ENCODE peak calls at places on chromosomes 11 and 22, in nine cellular contexts. D is GM19239; T is stimulated activated CD4-positive, alpha-beta T cell treated with anti-CD3 and anti-CD28 coated beads, Interleukin-12 subunit alpha, Interleukin-12 subunit beta, amount 100 ng/mL, for 48 hours; Y is stimulated activated CD8-positive, alpha-beta memory T cell treated with anti-CD3 and anti-CD28 coated beads, Interleukin-7, amount 100 ng/mL, for 1 hour; V is stimulated activated naive CD8-positive, alpha-beta T cell treated with anti-CD3 and anti-CD28 coated beads, Interleukin-15, amount 100 ng/mL, for 72 hours; M is activated T-cell treated with anti-CD3 and anti-CD28 coated beads for 24 hours; G is tibial nerve; K is skeletal muscle cell; F is activated CD8-positive, alpha-beta memory T cell treated with anti-CD3 and anti-CD28 coated beads, Interleukin-2, amount 50 U/mL, for 4 hours. A is an unnamed sample.

GRCh38 chr11:73478737-73479347 is 102.6 kb downstream of the RELT start:
- DNase-seq in D (no peak), T (no peak), Y (no peak), V (no peak), M (no peak), G (no peak), K (no peak), F (no peak), A (no peak)

GRCh38 chr11:59680287-59681154 is 11.7 kb upstream of the PATL1 start:
- DNase-seq in D (no peak), T (peak; percentile 38), Y (peak; percentile 28), V (peak; percentile 48), M (peak; percentile 40), G (peak; percentile 47), K (peak; percentile 47), F (peak; percentile 50), A (peak; percentile 37)

GRCh38 chr11:105144887-105145286 is 5.3 kb upstream of the CARD18 start:
- DNase-seq in D (no peak), T (no peak), Y (no peak), V (no peak), M (no peak), G (no peak), K (peak; percentile 40), F (no peak), A (peak; percentile 24)

GRCh38 chr22:43994416-43994815 is 29.7 kb upstream of the PARVB start:
- DNase-seq in D (no peak), T (no peak), Y (no peak), V (no peak), M (no peak), G (no peak), K (no peak), F (no peak), A (no peak)

GRCh38 chr11:69501121-69501489 is 19.6 kb downstream of the LINC01488 start:
- DNase-seq in D (no peak), T (no peak), Y (no peak), V (no peak), M (no peak), G (no peak), K (no peak), F (no peak), A (no peak)

GRCh38 chr22:50605349-50606074 is 4.9 kb downstream of the MAPK8IP2 start:
- DNase-seq in D (no peak), T (no peak), Y (no peak), V (no peak), M (no peak), G (no peak), K (no peak), F (no peak), A (no peak)

GRCh38 chr11:65227879-65228278 is 33.9 kb upstream of the POLA2 start:
- DNase-seq in D (no peak), T (no peak), Y (no peak), V (no peak), M (no peak), G (no peak), K (no peak), F (no peak), A (no peak)

GRCh38 chr11:12801976-12802375 is 127.8 kb downstream of the TEAD1 start:
- DNase-seq in D (no peak), T (no peak), Y (no peak), V (no peak), M (no peak), G (no peak), K (no peak), F (no peak), A (no peak)

GRCh38 chr11:44506375-44507016 is 59.0 kb upstream of the CD82 start:
- DNase-seq in D (no peak), T (no peak), Y (no peak), V (no peak), M (no peak), G (no peak), K (no peak), F (no peak), A (no peak)

GRCh38 chr11:72439455-72439854 is 5.1 kb upstream of the CLPB start:
- DNase-seq in D (no peak), T (no peak), Y (no peak), V (no peak), M (no peak), G (peak; percentile 31), K (peak; percentile 32), F (no peak), A (no peak)

GRCh38 chr11:67275606-67276409 is 9.5 kb downstream of the GRK2 start:
- DNase-seq in D (no peak), T (no peak), Y (no peak), V (no peak), M (no peak), G (no peak), K (no peak), F (peak; percentile 29), A (no peak)

GRCh38 chr11:2807801-2808241 is 77.8 kb downstream of the CDKN1C start:
- DNase-seq in D (no peak), T (no peak), Y (no peak), V (no peak), M (no peak), G (no peak), K (no peak), F (peak; percentile 10), A (no peak)

GRCh38 chr22:38655532-38656255 is 498 bp downstream of the FAM227A start:
- DNase-seq in D (no peak), T (no peak), Y (no peak), V (no peak), M (no peak), G (no peak), K (no peak), F (no peak), A (no peak)